ENCODE peak calls at places on chromosomes 3 and 15, in five cellular contexts. One of them, this sample, is unnamed.
A peak's percentile ranks its signal among the peaks of the same experiment; 100 is the strongest.

GRCh38 chr3:95048564-95048963 is 985.7 kb downstream of the NSUN3 start:
- DNase-seq in right atrium auricular region: no peak
- DNase-seq in Panc1: no peak
- DNase-seq in fibroblast of lung: no peak
- DNase-seq in AG04450: no peak
- DNase-seq in this sample: no peak

GRCh38 chr15:82570721-82571519 is 30.7 kb upstream of the RPS17 start:
- DNase-seq in Panc1: no peak
- DNase-seq in AG04450: no peak
- DNase-seq in right atrium auricular region: no peak
- DNase-seq in fibroblast of lung: peak; percentile 62
- DNase-seq in this sample: peak; percentile 65

GRCh38 chr3:9416139-9416780 is 18.8 kb downstream of the SETD5 start:
- DNase-seq in fibroblast of lung: peak; percentile 41
- DNase-seq in Panc1: no peak
- DNase-seq in right atrium auricular region: no peak
- DNase-seq in AG04450: no peak
- DNase-seq in this sample: no peak

GRCh38 chr15:98076021-98076816 is 115.7 kb downstream of the ARRDC4 start:
- DNase-seq in Panc1: no peak
- DNase-seq in AG04450: no peak
- DNase-seq in fibroblast of lung: peak; percentile 1
- DNase-seq in right atrium auricular region: no peak
- DNase-seq in this sample: peak; percentile 41

GRCh38 chr3:20250786-20251185 is 64.8 kb upstream of the SGO1 start:
- DNase-seq in right atrium auricular region: no peak
- DNase-seq in fibroblast of lung: no peak
- DNase-seq in Panc1: no peak
- DNase-seq in AG04450: no peak
- DNase-seq in this sample: no peak

GRCh38 chr3:53618946-53619345 is 124.5 kb downstream of the CACNA1D start:
- DNase-seq in Panc1: no peak
- DNase-seq in right atrium auricular region: no peak
- DNase-seq in AG04450: no peak
- DNase-seq in fibroblast of lung: no peak
- DNase-seq in this sample: no peak

GRCh38 chr15:33008284-33009011 is 186.1 kb downstream of the FMN1 start:
- DNase-seq in right atrium auricular region: no peak
- DNase-seq in Panc1: no peak
- DNase-seq in fibroblast of lung: peak; percentile 80
- DNase-seq in AG04450: peak; percentile 39
- DNase-seq in this sample: no peak

GRCh38 chr15:58867926-58868325 is 65.6 kb downstream of the SLTM start:
- DNase-seq in right atrium auricular region: no peak
- DNase-seq in fibroblast of lung: no peak
- DNase-seq in AG04450: no peak
- DNase-seq in Panc1: no peak
- DNase-seq in this sample: no peak

GRCh38 chr15:29316422-29316821 is 46.8 kb upstream of the NSMCE3 start:
- DNase-seq in Panc1: no peak
- DNase-seq in AG04450: no peak
- DNase-seq in right atrium auricular region: no peak
- DNase-seq in fibroblast of lung: no peak
- DNase-seq in this sample: no peak

GRCh38 chr3:116445291-116445841 is at the start of gene LSAMP:
- DNase-seq in fibroblast of lung: peak; percentile 57
- DNase-seq in right atrium auricular region: no peak
- DNase-seq in Panc1: no peak
- DNase-seq in AG04450: no peak
- DNase-seq in this sample: peak; percentile 82

DNA sequence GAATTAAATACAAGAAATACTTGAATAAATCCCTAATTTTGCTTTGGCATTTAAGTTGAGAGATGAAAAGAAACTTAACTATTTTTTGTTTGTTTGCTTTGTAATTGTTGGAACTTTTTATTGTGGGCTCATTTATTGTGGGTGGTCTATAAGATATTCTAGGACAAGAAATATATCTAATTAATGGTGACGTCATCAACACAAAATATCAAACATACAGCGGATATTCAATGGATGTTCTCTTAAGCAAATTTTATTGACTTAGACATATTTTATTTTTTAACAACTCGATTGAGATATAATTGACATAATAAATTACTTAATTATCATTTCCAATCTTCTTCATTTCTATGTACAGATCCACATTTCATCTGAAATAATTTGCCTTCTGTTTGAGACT is 30.0 kb downstream of the SYNPR start:
- DNase-seq in right atrium auricular region: no peak
- DNase-seq in AG04450: no peak
- DNase-seq in fibroblast of lung: no peak
- DNase-seq in Panc1: no peak
- DNase-seq in this sample: no peak
- H3K27me3 ChIP-seq in right atrium auricular region: no peaks in the 10 kb centered on the region
- H3K27me3 ChIP-seq in AG04450: no peaks in the 10 kb centered on the region
- H3K27me3 ChIP-seq in fibroblast of lung: no peaks in the 10 kb centered on the region
- H3K27me3 ChIP-seq in Panc1: no peaks in the 10 kb centered on the region
- H3K27me3 ChIP-seq in this sample: peaks cover 39% of the 10 kb centered on the region

DNA sequence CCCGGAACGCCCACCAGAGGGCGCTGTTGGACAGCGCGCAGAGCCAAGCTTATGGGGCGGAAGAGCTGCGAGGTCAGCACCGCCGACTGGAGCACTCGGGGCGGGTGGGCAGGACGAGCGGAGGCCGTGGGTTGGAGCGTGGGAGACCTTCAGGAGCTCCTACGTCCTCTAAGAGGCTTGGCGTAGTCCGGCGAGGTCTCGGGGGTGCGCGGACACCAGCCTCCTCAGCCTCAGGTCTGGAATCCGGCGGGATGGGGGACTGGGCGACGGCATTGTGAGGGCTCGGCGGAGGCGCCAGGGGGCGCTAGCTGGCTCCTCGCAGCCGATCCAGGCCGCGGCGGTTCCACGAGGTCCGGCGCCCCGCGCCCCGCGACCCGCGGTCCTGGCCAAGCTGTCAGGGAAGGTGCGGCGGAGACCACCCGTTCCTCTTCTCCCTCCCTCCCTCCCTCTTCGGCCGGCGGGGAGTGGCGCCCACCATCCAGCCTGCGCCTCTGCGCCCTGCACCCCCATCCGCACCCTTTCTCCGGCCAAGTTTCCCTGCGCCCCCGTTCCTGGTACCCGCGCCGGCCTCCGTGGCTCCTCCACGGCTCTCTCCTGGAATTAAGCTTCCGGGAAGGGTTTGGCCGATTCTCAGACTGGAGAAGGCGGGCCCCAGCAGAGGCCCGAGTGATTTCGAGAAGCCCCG is 24.3 kb upstream of the POLG start:
- DNase-seq in Panc1: peak; percentile 65
- DNase-seq in AG04450: peak; percentile 34
- DNase-seq in right atrium auricular region: peak; percentile 77
- DNase-seq in fibroblast of lung: peak; percentile 73
- DNase-seq in this sample: peak; percentile 94
- H3K27me3 ChIP-seq in Panc1: peaks cover 28% of the 10 kb centered on the region
- H3K27me3 ChIP-seq in AG04450: peaks cover 73% of the 10 kb centered on the region
- H3K27me3 ChIP-seq in right atrium auricular region: peaks cover 27% of the 10 kb centered on the region
- H3K27me3 ChIP-seq in fibroblast of lung: peaks cover 64% of the 10 kb centered on the region
- H3K27me3 ChIP-seq in this sample: peaks cover 100% of the 10 kb centered on the region

GRCh38 chr3:172449468-172450149 is 1.4 kb upstream of the GHSR start:
- DNase-seq in right atrium auricular region: no peak
- DNase-seq in Panc1: no peak
- DNase-seq in fibroblast of lung: peak; percentile 45
- DNase-seq in AG04450: no peak
- DNase-seq in this sample: peak; percentile 93
- H3K27me3 ChIP-seq in right atrium auricular region: peaks cover 18% of the 10 kb centered on the region
- H3K27me3 ChIP-seq in Panc1: peaks cover 23% of the 10 kb centered on the region
- H3K27me3 ChIP-seq in fibroblast of lung: peaks cover 37% of the 10 kb centered on the region
- H3K27me3 ChIP-seq in AG04450: peaks cover 52% of the 10 kb centered on the region
- H3K27me3 ChIP-seq in this sample: peaks cover 86% of the 10 kb centered on the region

GRCh38 chr3:147391726-147392082 is 14.6 kb downstream of the ZIC4 start:
- DNase-seq in Panc1: no peak
- DNase-seq in AG04450: no peak
- DNase-seq in right atrium auricular region: no peak
- DNase-seq in fibroblast of lung: no peak
- DNase-seq in this sample: no peak
- H3K27me3 ChIP-seq in Panc1: no peaks in the 10 kb centered on the region
- H3K27me3 ChIP-seq in AG04450: peaks cover 98% of the 10 kb centered on the region
- H3K27me3 ChIP-seq in right atrium auricular region: peaks cover 36% of the 10 kb centered on the region
- H3K27me3 ChIP-seq in fibroblast of lung: peaks cover 89% of the 10 kb centered on the region
- H3K27me3 ChIP-seq in this sample: peaks cover 100% of the 10 kb centered on the region

GRCh38 chr3:186362988-186363387 is 954 bp upstream of the DGKG start:
- DNase-seq in AG04450: no peak
- DNase-seq in fibroblast of lung: no peak
- DNase-seq in right atrium auricular region: peak; percentile 58
- DNase-seq in Panc1: no peak
- DNase-seq in this sample: no peak
- H3K27me3 ChIP-seq in AG04450: peaks cover 50% of the 10 kb centered on the region
- H3K27me3 ChIP-seq in fibroblast of lung: peaks cover 18% of the 10 kb centered on the region
- H3K27me3 ChIP-seq in right atrium auricular region: no peaks in the 10 kb centered on the region
- H3K27me3 ChIP-seq in Panc1: peaks cover 67% of the 10 kb centered on the region
- H3K27me3 ChIP-seq in this sample: peaks cover 74% of the 10 kb centered on the region

DNA sequence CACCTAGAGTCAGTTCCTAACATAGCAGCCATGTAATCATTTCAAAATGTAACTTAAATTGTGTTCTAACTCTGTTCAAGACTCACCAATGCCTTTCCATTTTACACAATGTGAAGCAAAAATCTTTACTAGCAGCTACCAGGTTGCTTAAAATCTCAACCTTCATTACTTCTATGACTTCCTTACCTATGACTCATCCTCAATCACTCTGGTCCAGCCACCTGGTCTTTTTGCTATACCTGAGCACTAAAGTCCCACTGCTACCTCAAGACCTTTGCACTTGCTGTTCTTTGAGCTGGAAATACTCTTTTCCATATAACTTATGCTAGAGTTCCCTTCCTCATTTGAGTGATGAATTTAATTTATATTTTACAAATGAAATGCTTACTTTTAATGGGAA is 993.2 kb downstream of the NTRK3 start:
- DNase-seq in fibroblast of lung: no peak
- DNase-seq in right atrium auricular region: no peak
- DNase-seq in AG04450: no peak
- DNase-seq in Panc1: no peak
- DNase-seq in this sample: no peak
- H3K27me3 ChIP-seq in fibroblast of lung: no peaks in the 10 kb centered on the region
- H3K27me3 ChIP-seq in right atrium auricular region: no peaks in the 10 kb centered on the region
- H3K27me3 ChIP-seq in AG04450: no peaks in the 10 kb centered on the region
- H3K27me3 ChIP-seq in Panc1: no peaks in the 10 kb centered on the region
- H3K27me3 ChIP-seq in this sample: no peaks in the 10 kb centered on the region

GRCh38 chr3:126666600-126667528 is 11.9 kb upstream of the TXNRD3 start:
- DNase-seq in fibroblast of lung: no peak
- DNase-seq in right atrium auricular region: no peak
- DNase-seq in Panc1: no peak
- DNase-seq in AG04450: no peak
- DNase-seq in this sample: no peak
- H3K27me3 ChIP-seq in fibroblast of lung: peaks cover 17% of the 10 kb centered on the region
- H3K27me3 ChIP-seq in right atrium auricular region: no peaks in the 10 kb centered on the region
- H3K27me3 ChIP-seq in Panc1: peaks cover 7% of the 10 kb centered on the region
- H3K27me3 ChIP-seq in AG04450: peaks cover 36% of the 10 kb centered on the region
- H3K27me3 ChIP-seq in this sample: peaks cover 3% of the 10 kb centered on the region

This sample was measured in endodermal cell.